ENCODE peak calls at places on chromosomes 7 and 10, in ten cellular contexts. M, X, H, I, B, E, J, D, W and F are unnamed samples.

GRCh38 chr10:60130130-60130579 is 223.8 kb upstream of the CCDC6 start:
- DNase-seq in M (no peak), X (no peak), H (no peak), I (no peak), B (no peak), E (no peak), J (no peak), D (no peak), W (no peak), F (no peak)

GRCh38 chr10:86294346-86295265 is 72.0 kb downstream of the GRID1 start:
- DNase-seq in M (no peak), X (no peak), H (no peak), I (no peak), B (no peak), E (no peak), J (peak), D (no peak), W (no peak), F (no peak)

GRCh38 chr7:139648941-139649425 is 125.5 kb downstream of the CLEC2L start:
- DNase-seq in M (no peak), X (no peak), H (no peak), I (no peak), B (no peak), E (no peak), J (peak), D (peak), W (peak), F (no peak)

GRCh38 chr10:36266923-36267322 is 624.8 kb upstream of the FZD8 start:
- DNase-seq in M (no peak), X (no peak), H (no peak), I (no peak), B (no peak), E (no peak), J (no peak), D (no peak), W (no peak), F (no peak)

GRCh38 chr7:123821320-123821719 is 23.6 kb upstream of the HYAL4 start:
- DNase-seq in M (no peak), X (no peak), H (no peak), I (no peak), B (no peak), E (no peak), J (no peak), D (no peak), W (no peak), F (no peak)

GRCh38 chr7:147674705-147675104 is 915.9 kb upstream of the C7orf33 start:
- DNase-seq in M (no peak), X (no peak), H (no peak), I (no peak), B (no peak), E (no peak), J (no peak), D (no peak), W (no peak), F (no peak)

GRCh38 chr10:77959384-77959783 is 32.8 kb upstream of the DLG5 start:
- DNase-seq in M (no peak), X (no peak), H (no peak), I (no peak), B (no peak), E (no peak), J (no peak), D (no peak), W (no peak), F (no peak)

GRCh38 chr7:55071411-55072188 is 52.8 kb downstream of the EGFR start:
- DNase-seq in M (peak), X (no peak), H (no peak), I (no peak), B (no peak), E (no peak), J (no peak), D (no peak), W (no peak), F (no peak)

GRCh38 chr10:23155166-23155565 is 36.9 kb upstream of the PTF1A start:
- DNase-seq in M (peak), X (no peak), H (no peak), I (no peak), B (no peak), E (no peak), J (no peak), D (no peak), W (no peak), F (no peak)

GRCh38 chr10:87931836-87932230 is 68.4 kb downstream of the PTEN start:
- DNase-seq in M (no peak), X (no peak), H (no peak), I (no peak), B (no peak), E (no peak), J (no peak), D (no peak), W (no peak), F (no peak)

GRCh38 chr7:149622444-149623210 is 125.0 kb upstream of the ZNF746 start:
- DNase-seq in M (no peak), X (no peak), H (no peak), I (no peak), B (no peak), E (no peak), J (no peak), D (no peak), W (no peak), F (no peak)

GRCh38 chr7:121873795-121874194 is 834 bp downstream of the PTPRZ1 start:
- DNase-seq in M (peak), X (no peak), H (no peak), I (no peak), B (no peak), E (no peak), J (no peak), D (no peak), W (no peak), F (no peak)

GRCh38 chr7:48299580-48300169 is 128.4 kb downstream of the ABCA13 start:
- DNase-seq in M (peak), X (peak), H (peak), I (no peak), B (peak), E (peak), J (no peak), D (no peak), W (peak), F (no peak)

GRCh38 chr7:121046893-121047468 is 58.5 kb downstream of the CPED1 start:
- DNase-seq in M (peak), X (no peak), H (no peak), I (no peak), B (no peak), E (no peak), J (no peak), D (no peak), W (no peak), F (no peak)

GRCh38 chr7:50751136-50751535 is 31.6 kb downstream of the GRB10 start:
- DNase-seq in M (no peak), X (no peak), H (no peak), I (no peak), B (no peak), E (no peak), J (no peak), D (no peak), W (no peak), F (no peak)

GRCh38 chr10:103849880-103850571 is 5.3 kb downstream of the SH3PXD2A start:
- DNase-seq in M (peak), X (no peak), H (no peak), I (peak), B (no peak), E (peak), J (no peak), D (no peak), W (no peak), F (peak)

GRCh38 chr7:1593091-1593866 is 23.4 kb upstream of the PSMG3 start:
- DNase-seq in M (no peak), X (peak), H (no peak), I (no peak), B (no peak), E (no peak), J (no peak), D (no peak), W (no peak), F (no peak)
- TF ChIP-seq CTCF in M (peak), X (peak), H (peak), I (peak), B (peak), E (no peak), J (no peak), D (no peak), W (peak), F (peak)

DNA sequence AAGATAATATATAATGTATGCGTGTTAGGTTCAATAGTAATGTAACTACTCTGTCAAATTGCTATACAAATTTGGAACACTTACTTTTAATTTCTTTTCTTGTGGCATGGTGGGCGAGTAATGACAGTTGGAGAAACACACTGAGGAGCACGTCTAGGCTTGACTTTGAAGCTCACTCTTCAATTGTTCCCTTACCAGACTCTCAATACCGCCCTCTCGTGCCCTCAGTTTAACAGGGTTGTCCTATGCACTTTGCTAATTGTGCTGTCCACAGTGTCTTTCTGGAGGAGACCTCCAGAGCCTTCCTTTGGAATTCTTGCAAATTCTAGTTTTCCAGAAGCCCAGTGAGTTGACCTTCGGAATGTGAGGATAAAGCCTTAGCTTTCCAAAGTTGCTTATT is 107.2 kb upstream of the RELN start:
- DNase-seq in M (peak), X (peak), H (no peak), I (no peak), B (peak), E (no peak), J (no peak), D (no peak), W (no peak), F (no peak)
- TF ChIP-seq CTCF in M (peak), X (no peak), H (peak), I (peak), B (peak), E (no peak), J (no peak), D (no peak), W (no peak), F (peak)

DNA sequence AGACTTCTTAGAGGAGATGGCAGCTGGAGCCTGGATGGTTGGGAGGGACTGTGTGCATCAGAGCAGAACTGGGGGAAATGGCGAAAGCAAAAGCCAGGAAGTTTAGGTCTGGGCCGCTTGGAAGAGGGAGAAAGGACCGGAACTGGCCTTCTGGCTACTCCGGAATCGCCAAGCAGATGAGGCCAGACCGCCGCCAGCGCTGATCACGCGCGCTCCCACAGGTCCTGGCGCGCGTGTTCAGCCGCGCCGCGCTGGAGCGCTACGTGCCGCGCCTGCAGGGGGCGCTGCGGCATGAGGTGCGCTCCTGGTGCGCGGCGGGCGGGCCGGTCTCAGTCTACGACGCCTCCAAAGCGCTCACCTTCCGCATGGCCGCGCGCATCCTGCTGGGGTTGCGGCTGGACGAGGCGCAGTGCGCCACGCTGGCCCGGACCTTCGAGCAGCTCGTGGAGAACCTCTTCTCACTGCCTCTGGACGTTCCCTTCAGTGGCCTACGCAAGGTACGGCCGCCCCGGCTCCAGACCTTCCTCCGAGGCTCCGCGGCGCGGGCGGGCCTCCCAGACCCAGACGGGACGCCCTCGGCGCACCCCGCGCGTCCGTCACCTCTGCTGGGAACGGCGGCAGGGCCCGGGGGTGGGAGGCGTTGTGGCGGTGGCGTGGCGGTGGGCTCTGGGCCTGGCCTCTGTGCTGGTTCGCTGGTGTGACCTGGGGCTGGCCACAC is 2.1 kb downstream of the CYP26C1 start:
- DNase-seq in M (peak), X (no peak), H (no peak), I (no peak), B (no peak), E (no peak), J (no peak), D (no peak), W (no peak), F (no peak)
- TF ChIP-seq CTCF in M (peak), X (peak), H (peak), I (peak), B (peak), E (peak), J (peak), D (no peak), W (peak), F (peak)

GRCh38 chr7:79455173-79455790 is 1.8 kb upstream of the MAGI2 start:
- DNase-seq in M (peak), X (no peak), H (no peak), I (no peak), B (no peak), E (no peak), J (no peak), D (no peak), W (no peak), F (no peak)
- TF ChIP-seq CTCF in M (no peak), X (no peak), H (no peak), I (no peak), B (no peak), E (no peak), J (no peak), D (no peak), W (no peak), F (no peak)

GRCh38 chr7:38374507-38374906 is 101.1 kb upstream of the TARP start:
- DNase-seq in M (peak), X (peak), H (no peak), I (no peak), B (peak), E (peak), J (no peak), D (peak), W (no peak), F (no peak)
- TF ChIP-seq CTCF in M (peak), X (peak), H (peak), I (peak), B (peak), E (peak), J (peak), D (peak), W (peak), F (peak)

DNA sequence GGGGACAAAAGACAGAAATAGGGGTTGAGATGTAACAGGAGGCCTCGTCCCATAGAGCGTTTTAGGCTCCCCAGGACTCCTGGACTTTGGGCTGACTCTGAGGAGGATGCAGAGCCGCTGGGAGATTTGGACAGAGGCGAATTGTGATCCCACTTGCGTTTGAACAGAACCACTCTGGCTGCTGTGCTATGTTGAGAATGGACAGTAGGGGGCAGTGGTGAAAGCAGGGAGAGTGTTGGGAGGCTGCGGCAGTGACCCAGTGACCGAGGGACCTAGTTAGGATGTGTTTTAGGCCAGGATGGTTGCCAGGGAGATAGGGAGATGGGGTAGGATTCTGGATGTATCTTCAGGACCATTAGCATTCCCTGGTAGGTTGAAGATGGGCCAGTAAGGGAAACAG is 271.6 kb downstream of the CCDC3 start:
- DNase-seq in M (no peak), X (no peak), H (no peak), I (no peak), B (peak), E (no peak), J (no peak), D (no peak), W (no peak), F (no peak)
- TF ChIP-seq CTCF in M (peak), X (no peak), H (peak), I (peak), B (peak), E (peak), J (no peak), D (peak), W (no peak), F (peak)